ENCODE peak calls at places on chromosomes 16 and 17, in ten cellular contexts. One of them, this sample, is unnamed.

GRCh38 chr16:27316038-27316680 is 2.4 kb downstream of the IL4R start:
- DNase-seq in GM18507: no peak
- DNase-seq in NCI-H460: no peak
- DNase-seq in fibroblast of lung: no peak
- DNase-seq in amniotic epithelial cell: no peak
- DNase-seq in stimulated activated CD4-positive, alpha-beta T cell treated with anti-CD3 and anti-CD28 coated beads, Interleukin-1b, Interleukin-23, amount 100 ng/mL, for 48 hours: no peak
- DNase-seq in astrocyte: no peak
- DNase-seq in midbrain: no peak
- DNase-seq in neural progenitor cell: no peak
- DNase-seq in stimulated activated CD8-positive, alpha-beta memory T cell treated with anti-CD3 and anti-CD28 coated beads, Interleukin-15, amount 100 ng/mL, for 24 hours: no peak
- DNase-seq in this sample: no peak

GRCh38 chr17:76032780-76033108 is 5.6 kb upstream of the EVPL start:
- DNase-seq in astrocyte: no peak
- DNase-seq in stimulated activated CD8-positive, alpha-beta memory T cell treated with anti-CD3 and anti-CD28 coated beads, Interleukin-15, amount 100 ng/mL, for 24 hours: no peak
- DNase-seq in stimulated activated CD4-positive, alpha-beta T cell treated with anti-CD3 and anti-CD28 coated beads, Interleukin-1b, Interleukin-23, amount 100 ng/mL, for 48 hours: no peak
- DNase-seq in amniotic epithelial cell: no peak
- DNase-seq in GM18507: no peak
- DNase-seq in midbrain: no peak
- DNase-seq in fibroblast of lung: no peak
- DNase-seq in neural progenitor cell: no peak
- DNase-seq in NCI-H460: no peak
- DNase-seq in this sample: no peak

GRCh38 chr16:31009894-31010293 is 544 bp downstream of the STX1B start:
- DNase-seq in neural progenitor cell: peak
- DNase-seq in stimulated activated CD8-positive, alpha-beta memory T cell treated with anti-CD3 and anti-CD28 coated beads, Interleukin-15, amount 100 ng/mL, for 24 hours: no peak
- DNase-seq in midbrain: no peak
- DNase-seq in NCI-H460: no peak
- DNase-seq in stimulated activated CD4-positive, alpha-beta T cell treated with anti-CD3 and anti-CD28 coated beads, Interleukin-1b, Interleukin-23, amount 100 ng/mL, for 48 hours: no peak
- DNase-seq in GM18507: no peak
- DNase-seq in astrocyte: no peak
- DNase-seq in amniotic epithelial cell: no peak
- DNase-seq in fibroblast of lung: no peak
- DNase-seq in this sample: peak

GRCh38 chr16:81956213-81956948 is 54.9 kb downstream of the SDR42E1 start:
- DNase-seq in stimulated activated CD8-positive, alpha-beta memory T cell treated with anti-CD3 and anti-CD28 coated beads, Interleukin-15, amount 100 ng/mL, for 24 hours: no peak
- DNase-seq in NCI-H460: no peak
- DNase-seq in stimulated activated CD4-positive, alpha-beta T cell treated with anti-CD3 and anti-CD28 coated beads, Interleukin-1b, Interleukin-23, amount 100 ng/mL, for 48 hours: no peak
- DNase-seq in amniotic epithelial cell: peak
- DNase-seq in midbrain: no peak
- DNase-seq in astrocyte: no peak
- DNase-seq in neural progenitor cell: no peak
- DNase-seq in fibroblast of lung: no peak
- DNase-seq in GM18507: no peak
- DNase-seq in this sample: no peak

GRCh38 chr17:56297142-56297541 is 143.9 kb downstream of the ANKFN1 start:
- DNase-seq in midbrain: no peak
- DNase-seq in GM18507: no peak
- DNase-seq in astrocyte: peak
- DNase-seq in NCI-H460: no peak
- DNase-seq in neural progenitor cell: no peak
- DNase-seq in stimulated activated CD8-positive, alpha-beta memory T cell treated with anti-CD3 and anti-CD28 coated beads, Interleukin-15, amount 100 ng/mL, for 24 hours: no peak
- DNase-seq in amniotic epithelial cell: peak
- DNase-seq in fibroblast of lung: peak
- DNase-seq in stimulated activated CD4-positive, alpha-beta T cell treated with anti-CD3 and anti-CD28 coated beads, Interleukin-1b, Interleukin-23, amount 100 ng/mL, for 48 hours: peak
- DNase-seq in this sample: no peak

GRCh38 chr17:78304549-78305037 is 55.3 kb downstream of the SOCS3 start:
- DNase-seq in astrocyte: no peak
- DNase-seq in fibroblast of lung: no peak
- DNase-seq in GM18507: no peak
- DNase-seq in neural progenitor cell: no peak
- DNase-seq in amniotic epithelial cell: no peak
- DNase-seq in stimulated activated CD4-positive, alpha-beta T cell treated with anti-CD3 and anti-CD28 coated beads, Interleukin-1b, Interleukin-23, amount 100 ng/mL, for 48 hours: no peak
- DNase-seq in midbrain: no peak
- DNase-seq in stimulated activated CD8-positive, alpha-beta memory T cell treated with anti-CD3 and anti-CD28 coated beads, Interleukin-15, amount 100 ng/mL, for 24 hours: no peak
- DNase-seq in NCI-H460: no peak
- DNase-seq in this sample: no peak

GRCh38 chr16:20868890-20869289 is 31.3 kb downstream of the DCUN1D3 start:
- DNase-seq in neural progenitor cell: peak
- DNase-seq in midbrain: peak
- DNase-seq in fibroblast of lung: peak
- DNase-seq in amniotic epithelial cell: peak
- DNase-seq in NCI-H460: no peak
- DNase-seq in astrocyte: peak
- DNase-seq in stimulated activated CD8-positive, alpha-beta memory T cell treated with anti-CD3 and anti-CD28 coated beads, Interleukin-15, amount 100 ng/mL, for 24 hours: no peak
- DNase-seq in stimulated activated CD4-positive, alpha-beta T cell treated with anti-CD3 and anti-CD28 coated beads, Interleukin-1b, Interleukin-23, amount 100 ng/mL, for 48 hours: no peak
- DNase-seq in GM18507: no peak
- DNase-seq in this sample: peak

GRCh38 chr17:72775914-72776313 is 316.6 kb downstream of the SLC39A11 start:
- DNase-seq in GM18507: no peak
- DNase-seq in fibroblast of lung: no peak
- DNase-seq in neural progenitor cell: peak
- DNase-seq in NCI-H460: no peak
- DNase-seq in stimulated activated CD8-positive, alpha-beta memory T cell treated with anti-CD3 and anti-CD28 coated beads, Interleukin-15, amount 100 ng/mL, for 24 hours: no peak
- DNase-seq in stimulated activated CD4-positive, alpha-beta T cell treated with anti-CD3 and anti-CD28 coated beads, Interleukin-1b, Interleukin-23, amount 100 ng/mL, for 48 hours: no peak
- DNase-seq in midbrain: no peak
- DNase-seq in astrocyte: no peak
- DNase-seq in amniotic epithelial cell: no peak
- DNase-seq in this sample: peak

GRCh38 chr16:30659507-30660423 is 1.5 kb downstream of the FBRS start:
- DNase-seq in astrocyte: no peak
- DNase-seq in NCI-H460: no peak
- DNase-seq in neural progenitor cell: peak
- DNase-seq in amniotic epithelial cell: peak
- DNase-seq in fibroblast of lung: peak
- DNase-seq in midbrain: no peak
- DNase-seq in GM18507: no peak
- DNase-seq in stimulated activated CD4-positive, alpha-beta T cell treated with anti-CD3 and anti-CD28 coated beads, Interleukin-1b, Interleukin-23, amount 100 ng/mL, for 48 hours: peak
- DNase-seq in stimulated activated CD8-positive, alpha-beta memory T cell treated with anti-CD3 and anti-CD28 coated beads, Interleukin-15, amount 100 ng/mL, for 24 hours: peak
- DNase-seq in this sample: peak

GRCh38 chr16:3780570-3780969 is 63.2 kb upstream of the TRAP1 start:
- DNase-seq in stimulated activated CD8-positive, alpha-beta memory T cell treated with anti-CD3 and anti-CD28 coated beads, Interleukin-15, amount 100 ng/mL, for 24 hours: no peak
- DNase-seq in GM18507: no peak
- DNase-seq in astrocyte: no peak
- DNase-seq in midbrain: no peak
- DNase-seq in fibroblast of lung: peak
- DNase-seq in amniotic epithelial cell: peak
- DNase-seq in stimulated activated CD4-positive, alpha-beta T cell treated with anti-CD3 and anti-CD28 coated beads, Interleukin-1b, Interleukin-23, amount 100 ng/mL, for 48 hours: no peak
- DNase-seq in NCI-H460: peak
- DNase-seq in neural progenitor cell: no peak
- DNase-seq in this sample: peak

GRCh38 chr17:17757391-17757791 is 76.1 kb downstream of the RAI1 start:
- DNase-seq in NCI-H460: no peak
- DNase-seq in amniotic epithelial cell: no peak
- DNase-seq in fibroblast of lung: no peak
- DNase-seq in midbrain: no peak
- DNase-seq in neural progenitor cell: no peak
- DNase-seq in GM18507: no peak
- DNase-seq in stimulated activated CD4-positive, alpha-beta T cell treated with anti-CD3 and anti-CD28 coated beads, Interleukin-1b, Interleukin-23, amount 100 ng/mL, for 48 hours: no peak
- DNase-seq in stimulated activated CD8-positive, alpha-beta memory T cell treated with anti-CD3 and anti-CD28 coated beads, Interleukin-15, amount 100 ng/mL, for 24 hours: no peak
- DNase-seq in astrocyte: no peak
- DNase-seq in this sample: no peak